ENCODE peak calls at places on chromosome 10, in five cellular contexts. Y is PC-9, B is Calu3, D is right atrium auricular region, U is BE2C. N is an unnamed sample.

GRCh38 chr10:102781089-102781920 is 37.6 kb downstream of the WBP1L start:
- DNase-seq in Y (no peak), B (no peak), D (no peak), U (no peak), N (no peak)

GRCh38 chr10:133403359-133403758 is 9.4 kb downstream of the MTG1 start:
- DNase-seq in Y (no peak), B (no peak), D (no peak), U (no peak), N (peak)

GRCh38 chr10:79182122-79182521 is 113.4 kb downstream of the ZMIZ1 start:
- DNase-seq in Y (no peak), B (no peak), D (no peak), U (no peak), N (no peak)

GRCh38 chr10:92699193-92699517 is 9.4 kb downstream of the HHEX start:
- DNase-seq in Y (no peak), B (no peak), D (no peak), U (no peak), N (no peak)

GRCh38 chr10:23418051-23418681 is 20.7 kb upstream of the OTUD1 start:
- DNase-seq in Y (no peak), B (no peak), D (no peak), U (no peak), N (no peak)

GRCh38 chr10:90051474-90051873 is 350.1 kb downstream of the KIF20B start:
- DNase-seq in Y (no peak), B (no peak), D (no peak), U (no peak), N (no peak)

GRCh38 chr10:108598831-108599230 is 1324.5 kb downstream of the XPNPEP1 start:
- DNase-seq in Y (no peak), B (no peak), D (no peak), U (no peak), N (no peak)

GRCh38 chr10:3716093-3716492 is 68.9 kb downstream of the KLF6 start:
- DNase-seq in Y (no peak), B (no peak), D (no peak), U (no peak), N (no peak)

GRCh38 chr10:46530249-46531186 is 25.9 kb downstream of the GPRIN2 start:
- DNase-seq in Y (no peak), B (no peak), D (no peak), U (no peak), N (no peak)

GRCh38 chr10:100688201-100688600 is 57.2 kb upstream of the PAX2 start:
- DNase-seq in Y (no peak), B (no peak), D (no peak), U (no peak), N (no peak)

GRCh38 chr10:77634939-77635338 is 2.7 kb downstream of the KCNMA1 start:
- DNase-seq in Y (no peak), B (no peak), D (no peak), U (no peak), N (no peak)

GRCh38 chr10:11547111-11547625 is 64.3 kb downstream of the USP6NL start:
- DNase-seq in Y (no peak), B (no peak), D (no peak), U (no peak), N (no peak)

GRCh38 chr10:48885376-48885775 is 54.3 kb downstream of the LRRC18 start:
- DNase-seq in Y (no peak), B (peak), D (peak), U (peak), N (no peak)

GRCh38 chr10:86211691-86212390 is 154.8 kb downstream of the GRID1 start:
- DNase-seq in Y (no peak), B (no peak), D (no peak), U (no peak), N (no peak)

GRCh38 chr10:46198516-46198915 is 88.3 kb upstream of the ANTXRL start:
- DNase-seq in Y (no peak), B (no peak), D (no peak), U (no peak), N (no peak)

GRCh38 chr10:86868353-86868752 is 89.1 kb downstream of the MMRN2 start:
- DNase-seq in Y (no peak), B (no peak), D (no peak), U (peak), N (peak)

GRCh38 chr10:117005454-117006055 is 568 bp upstream of the SHTN1 start:
- DNase-seq in Y (peak), B (peak), D (no peak), U (peak), N (no peak)

GRCh38 chr10:31262672-31263071 is 56.3 kb upstream of the ZEB1 start:
- DNase-seq in Y (no peak), B (no peak), D (no peak), U (no peak), N (no peak)

GRCh38 chr10:13708256-13708990 is 121.7 kb downstream of the PRPF18 start:
- DNase-seq in Y (peak), B (peak), D (no peak), U (no peak), N (no peak)

GRCh38 chr10:129035052-129035805 is 431.8 kb upstream of the MGMT start:
- DNase-seq in Y (no peak), B (no peak), D (no peak), U (no peak), N (no peak)

GRCh38 chr10:97849101-97849490 is 547 bp upstream of the GOLGA7B start:
- DNase-seq in Y (peak), B (peak), D (no peak), U (no peak), N (no peak)

GRCh38 chr10:14126697-14127440 is 203.9 kb downstream of the FRMD4A start:
- DNase-seq in Y (peak), B (no peak), D (no peak), U (no peak), N (no peak)

GRCh38 chr10:42960491-42961155 is 116.2 kb upstream of the RET start:
- DNase-seq in Y (peak), B (peak), D (peak), U (no peak), N (peak)

GRCh38 chr10:75111367-75111905 is at the start of gene SAMD8:
- DNase-seq in Y (peak), B (peak), D (peak), U (peak), N (peak)

GRCh38 chr10:75110006-75110632 is 1.3 kb upstream of the SAMD8 start:
- DNase-seq in Y (no peak), B (no peak), D (peak), U (no peak), N (no peak)

GRCh38 chr10:75107756-75108683 is 3.4 kb upstream of the SAMD8 start:
- DNase-seq in Y (no peak), B (peak), D (no peak), U (no peak), N (no peak)

GRCh38 chr10:75109459-75109778 is 2.0 kb upstream of the SAMD8 start:
- DNase-seq in Y (no peak), B (no peak), D (no peak), U (no peak), N (no peak)

DNA sequence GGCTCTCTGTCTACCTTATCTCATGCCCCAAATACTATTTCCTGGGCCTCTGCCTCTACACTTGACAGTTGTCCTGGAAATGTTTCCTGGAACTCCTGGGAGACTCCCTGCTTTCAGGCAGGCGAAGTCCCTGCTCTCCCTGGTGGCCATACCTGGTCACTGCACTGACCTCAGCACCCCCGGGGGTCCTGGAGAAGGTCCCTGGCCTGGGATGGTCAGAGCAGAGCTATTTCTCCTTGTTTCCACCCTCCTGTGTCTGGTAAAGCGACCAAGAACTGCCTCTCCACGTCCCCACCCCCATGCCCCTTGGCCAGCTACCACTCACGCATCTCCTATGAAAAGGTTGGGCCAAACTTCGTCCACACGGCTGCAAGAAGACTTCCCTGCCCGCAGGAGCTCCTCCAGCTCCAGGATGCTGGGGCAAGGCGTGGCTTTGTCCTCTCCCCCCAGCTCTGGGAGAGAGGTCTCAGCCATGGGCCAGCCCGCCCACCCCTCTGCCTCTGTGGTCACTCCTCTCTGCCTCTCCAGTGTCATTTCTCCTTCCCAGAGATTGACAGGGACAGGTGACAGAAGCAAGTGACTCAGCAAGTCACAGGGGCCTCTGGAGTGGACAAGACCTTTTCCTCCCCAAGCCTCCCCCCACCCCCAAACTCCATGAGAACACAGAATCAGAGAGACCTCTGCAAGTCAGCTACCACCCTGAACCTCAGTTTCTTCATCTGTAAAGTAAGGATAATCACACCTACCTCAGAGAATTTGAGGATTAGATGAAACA is 2.6 kb upstream of the SAMD8 start:
- DNase-seq in Y (peak), B (peak), D (peak), U (peak), N (no peak)
- TF ChIP-seq CTCF in Y (peak), B (peak), D (peak), U (peak), N (peak)

GRCh38 chr10:119725550-119726290 is at the start of gene INPP5F:
- DNase-seq in Y (peak), B (peak), D (peak), U (peak), N (peak)
- TF ChIP-seq CTCF in Y (no peak), B (no peak), D (peak), U (no peak), N (peak)

DNA sequence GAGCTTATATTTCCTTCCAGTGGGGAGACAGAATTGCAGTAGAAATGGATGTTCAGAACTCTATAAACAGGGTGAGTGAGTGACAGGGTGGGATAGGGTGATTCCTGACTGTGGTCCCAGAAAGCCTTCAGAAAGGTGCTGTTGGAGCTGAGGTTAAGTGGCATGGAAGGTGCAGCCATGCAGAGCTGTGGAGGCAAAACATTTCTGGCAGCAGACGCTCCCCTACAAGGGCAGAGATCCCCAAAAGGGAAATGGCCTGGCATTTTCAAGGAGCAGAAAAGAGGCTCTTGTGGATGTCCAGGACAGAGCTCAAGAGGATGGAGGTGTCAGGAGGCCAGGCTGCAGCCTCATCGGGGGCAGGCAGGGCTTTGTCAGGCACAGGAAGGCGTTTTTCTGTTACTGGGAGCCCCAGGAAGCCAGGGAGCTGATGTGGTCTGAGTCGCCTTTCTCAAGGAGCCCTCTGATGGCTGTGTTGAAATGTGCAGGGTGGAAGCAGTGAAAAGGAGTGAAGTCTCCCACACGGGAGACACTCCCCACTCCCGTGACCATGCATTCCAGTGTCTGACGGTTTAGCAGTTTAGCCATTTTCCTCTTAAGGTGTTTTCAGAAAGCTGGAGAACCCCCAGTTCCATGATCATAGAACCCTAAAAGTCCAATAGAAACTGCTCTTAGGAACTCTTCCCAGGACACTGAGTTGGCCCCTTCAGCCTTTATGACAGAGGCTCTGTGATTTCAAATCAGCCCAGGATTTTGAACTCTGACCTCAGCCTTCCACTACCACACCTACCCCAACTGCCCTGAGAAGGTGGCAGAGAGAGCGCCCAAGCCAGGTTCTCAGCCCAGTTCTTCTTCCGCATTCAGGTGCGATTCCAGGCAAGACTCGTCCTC is 96.2 kb downstream of the C10orf105 start:
- DNase-seq in Y (peak), B (peak), D (no peak), U (no peak), N (no peak)
- TF ChIP-seq CTCF in Y (peak), B (peak), D (no peak), U (no peak), N (peak)

DNA sequence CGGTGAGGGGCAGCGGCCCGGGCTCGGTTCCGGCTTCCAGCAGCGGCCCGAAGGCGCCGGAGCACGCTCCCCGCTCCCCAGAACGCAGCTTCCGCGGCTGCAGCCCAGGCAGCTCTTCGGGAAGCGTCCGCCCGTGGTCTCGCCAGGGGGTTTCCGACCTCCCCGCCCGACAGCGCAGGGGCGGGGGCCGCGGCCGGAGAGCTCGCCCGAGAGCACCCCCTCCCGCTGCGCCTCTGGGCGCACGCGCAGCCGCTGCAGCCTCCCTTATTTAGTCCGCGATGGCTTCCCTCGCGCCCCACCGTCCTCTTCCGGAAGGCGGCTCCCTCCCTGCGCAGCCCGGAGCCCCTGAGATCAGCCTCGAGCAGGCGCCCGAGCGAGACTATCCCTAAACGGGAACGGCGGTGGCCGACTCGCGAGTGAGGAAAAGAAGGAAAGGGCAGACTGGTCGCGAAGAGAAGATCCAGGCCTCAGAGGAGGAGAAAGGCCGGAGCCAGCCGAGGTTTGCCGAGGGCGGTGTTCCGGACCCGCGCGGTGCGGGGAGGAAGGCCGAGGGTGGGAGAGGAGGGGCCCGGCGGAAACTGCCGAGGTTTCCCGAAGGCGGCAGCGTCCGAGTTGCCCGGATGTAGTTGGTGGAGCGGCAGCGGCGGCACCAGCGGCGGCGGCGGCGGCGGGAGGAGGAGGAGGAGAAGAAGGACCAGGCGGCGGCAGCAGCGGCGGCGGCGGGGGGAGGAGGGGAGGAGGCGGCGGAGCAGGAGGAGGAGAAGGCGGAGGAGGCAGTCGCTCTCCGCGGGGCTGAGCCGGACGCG is at the start of gene WAC:
- DNase-seq in Y (peak), B (peak), D (peak), U (peak), N (peak)
- TF ChIP-seq CTCF in Y (no peak), B (no peak), D (no peak), U (no peak), N (peak)

GRCh38 chr10:98846787-98847186 is 388.9 kb downstream of the HPSE2 start:
- DNase-seq in Y (no peak), B (no peak), D (no peak), U (no peak), N (no peak)

GRCh38 chr10:98855403-98856189 is 380.1 kb downstream of the HPSE2 start:
- DNase-seq in Y (no peak), B (no peak), D (no peak), U (no peak), N (no peak)

GRCh38 chr10:98848361-98848760 is 387.3 kb downstream of the HPSE2 start:
- DNase-seq in Y (no peak), B (no peak), D (no peak), U (no peak), N (no peak)

GRCh38 chr10:98858525-98858924 is 377.1 kb downstream of the HPSE2 start:
- DNase-seq in Y (no peak), B (no peak), D (no peak), U (no peak), N (no peak)

DNA sequence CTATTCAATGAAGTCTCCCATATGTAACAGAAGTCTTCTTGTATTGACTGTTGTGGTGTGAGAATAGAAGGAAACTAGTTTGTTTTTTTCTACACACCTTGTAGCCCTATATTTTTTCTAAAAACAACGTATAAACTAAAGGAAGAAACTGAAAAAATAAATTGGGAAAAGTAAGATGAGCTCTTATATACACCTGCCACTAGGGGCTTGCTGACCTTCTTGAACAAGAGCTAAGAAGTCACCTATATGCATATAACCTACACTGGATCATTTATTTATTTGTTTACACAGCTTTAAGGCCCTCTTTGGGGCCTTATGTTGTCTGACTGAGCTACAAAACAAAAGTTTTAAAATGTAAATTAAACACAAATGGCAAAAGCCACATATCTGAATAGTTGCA is 383.0 kb downstream of the HPSE2 start:
- DNase-seq in Y (no peak), B (no peak), D (no peak), U (no peak), N (no peak)
- TF ChIP-seq CTCF in Y (peak), B (no peak), D (no peak), U (no peak), N (peak)

DNA sequence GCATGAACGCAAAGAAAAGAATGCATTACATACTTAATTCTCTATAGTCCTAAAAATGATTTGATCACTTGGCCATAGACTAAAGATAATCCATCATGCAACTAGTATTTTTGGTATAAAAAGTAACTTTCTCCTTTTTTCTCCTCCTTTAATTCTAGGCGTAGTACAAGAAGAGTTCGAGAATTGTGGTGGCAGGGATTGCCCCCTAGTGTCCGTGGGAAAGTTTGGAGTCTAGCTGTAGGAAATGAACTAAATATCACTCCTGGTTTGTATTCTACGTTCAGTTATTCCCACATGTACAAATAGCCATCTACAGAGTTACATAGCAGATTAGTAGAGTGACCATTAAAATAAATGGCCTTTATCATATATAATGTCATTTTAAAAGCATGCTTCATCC is 45.5 kb upstream of the HELLS start:
- DNase-seq in Y (no peak), B (no peak), D (no peak), U (peak), N (no peak)
- TF ChIP-seq CTCF in Y (peak), B (peak), D (no peak), U (peak), N (peak)

GRCh38 chr10:131773321-131773988 is 127.4 kb upstream of the PPP2R2D start:
- DNase-seq in Y (no peak), B (no peak), D (no peak), U (no peak), N (no peak)
- TF ChIP-seq CTCF in Y (no peak), B (no peak), D (no peak), U (no peak), N (no peak)

DNA sequence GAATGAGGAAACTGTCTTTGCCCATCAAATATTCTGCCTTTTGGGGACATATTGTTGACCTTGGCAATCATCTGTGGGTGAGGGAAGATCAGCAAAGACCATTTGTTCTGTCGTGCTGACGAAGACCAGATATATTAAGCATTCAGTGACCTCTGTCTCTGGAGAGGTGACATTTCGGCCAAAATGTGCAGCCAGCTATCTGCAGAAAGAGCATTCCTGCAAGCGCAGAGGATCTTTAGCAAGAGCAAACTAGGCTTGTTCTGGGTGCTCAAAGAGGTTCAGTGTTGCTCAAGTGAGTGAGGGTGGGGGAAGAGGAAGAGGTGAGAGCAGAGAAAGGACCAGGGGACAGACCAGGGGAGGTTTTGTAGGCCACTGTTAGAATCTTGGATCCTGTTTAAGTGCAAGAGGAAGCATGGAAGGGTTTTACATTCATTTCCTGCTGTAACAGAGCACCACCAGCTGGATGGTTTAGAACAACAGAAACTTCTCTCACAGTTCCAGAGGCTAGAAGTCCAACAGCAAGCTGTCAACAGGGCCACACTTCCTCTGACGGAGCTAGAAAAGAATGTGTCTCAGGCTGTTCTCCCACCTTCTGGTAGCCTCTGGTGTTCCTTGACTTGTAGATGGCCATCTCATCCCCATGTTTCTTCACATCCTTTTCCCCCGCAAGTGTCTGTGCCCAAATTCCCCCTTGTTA is 11.2 kb downstream of the C10orf120 start:
- DNase-seq in Y (peak), B (no peak), D (peak), U (no peak), N (no peak)
- TF ChIP-seq CTCF in Y (no peak), B (no peak), D (no peak), U (no peak), N (no peak)